ENCODE peak calls at places on chromosome 9, in eight cellular contexts. Q, Y, J, F, I, G, O and B are unnamed samples.

GRCh38 chr9:129720181-129720864 is 32.5 kb downstream of the PTGES start:
- DNase-seq in J (no peak), I (no peak), O (no peak), Y (no peak), F (no peak), G (no peak), Q (no peak), B (no peak)

GRCh38 chr9:97766092-97766491 is 69.0 kb upstream of the XPA start:
- DNase-seq in Y (peak), J (peak), Q (no peak), F (no peak), O (no peak), G (no peak), I (no peak), B (no peak)

GRCh38 chr9:2420488-2421056 is 201.0 kb upstream of the VLDLR start:
- DNase-seq in J (no peak), O (no peak), F (no peak), Q (no peak), I (no peak), G (no peak), Y (no peak), B (peak)

GRCh38 chr9:83327750-83328622 is 210.2 kb downstream of the FRMD3 start:
- DNase-seq in Q (no peak), O (no peak), Y (peak), J (no peak), I (no peak), F (no peak), G (no peak), B (no peak)

GRCh38 chr9:87592554-87593394 is 95.1 kb downstream of the DAPK1 start:
- DNase-seq in O (peak), I (no peak), G (peak), J (peak), Q (no peak), Y (peak), F (no peak), B (peak)

GRCh38 chr9:5773324-5773999 is 59.5 kb downstream of the ERMP1 start:
- DNase-seq in Q (no peak), G (no peak), O (no peak), I (no peak), Y (no peak), F (no peak), J (no peak), B (no peak)

GRCh38 chr9:93007529-93008058 is 50.9 kb upstream of the SUSD3 start:
- DNase-seq in Y (no peak), Q (no peak), I (no peak), J (no peak), O (no peak), G (no peak), F (no peak), B (no peak)

GRCh38 chr9:133126697-133127339 is 5.8 kb upstream of the RALGDS start:
- DNase-seq in I (no peak), F (no peak), Y (no peak), J (no peak), Q (no peak), O (no peak), G (no peak), B (no peak)

GRCh38 chr9:114521846-114522245 is 16.6 kb upstream of the WHRN start:
- DNase-seq in G (no peak), F (no peak), Y (peak), J (no peak), O (no peak), Q (no peak), I (no peak), B (no peak)

GRCh38 chr9:128192601-128193371 is 1.4 kb upstream of the CIZ1 start:
- DNase-seq in Y (peak), O (peak), I (no peak), J (peak), G (peak), F (peak), Q (no peak), B (peak)

GRCh38 chr9:137269231-137269772 is 8.2 kb upstream of the TOR4A start:
- DNase-seq in Y (peak), G (peak), F (peak), O (no peak), Q (no peak), J (peak), I (no peak), B (no peak)

GRCh38 chr9:89497978-89498844 is at the start of gene SEMA4D:
- DNase-seq in G (peak), Y (peak), F (peak), J (no peak), I (no peak), O (peak), Q (peak), B (peak)

GRCh38 chr9:6873862-6874261 is 116.1 kb downstream of the KDM4C start:
- DNase-seq in Y (no peak), O (no peak), J (peak), G (no peak), I (peak), F (no peak), Q (no peak), B (no peak)

GRCh38 chr9:114236391-114237138 is 81.2 kb downstream of the COL27A1 start:
- DNase-seq in G (no peak), I (no peak), F (no peak), Y (no peak), J (no peak), Q (no peak), O (no peak), B (no peak)

GRCh38 chr9:88164870-88165269 is 26.6 kb upstream of the SPATA31C2 start:
- DNase-seq in G (no peak), I (no peak), J (no peak), O (no peak), Q (no peak), F (no peak), Y (no peak), B (no peak)

GRCh38 chr9:21933865-21934264 is 60.3 kb downstream of the CDKN2A start:
- DNase-seq in G (no peak), J (peak), I (peak), Q (no peak), Y (peak), O (no peak), F (no peak), B (no peak)

GRCh38 chr9:20623021-20623747 is 885 bp upstream of the MLLT3 start:
- DNase-seq in I (no peak), F (peak), J (no peak), Q (no peak), Y (peak), O (peak), G (no peak), B (peak)

GRCh38 chr9:71904076-71904475 is 6.9 kb downstream of the ABHD17B start:
- DNase-seq in Q (no peak), Y (no peak), G (no peak), O (no peak), I (no peak), F (no peak), J (no peak), B (no peak)

GRCh38 chr9:136751814-136752213 is 3.5 kb upstream of the LCN6 start:
- DNase-seq in Q (no peak), O (no peak), F (no peak), J (no peak), G (no peak), I (no peak), Y (no peak), B (no peak)